ENCODE peak calls at places on chromosome 7, in six cellular contexts. S is adrenal gland, U is left cardiac atrium, E is AG10803, Z is cardiac muscle cell, K is GM03348. X is an unnamed sample.
A peak's percentile ranks its signal among the peaks of the same experiment; 100 is the strongest.

GRCh38 chr7:30433082-30433481 is 45.5 kb downstream of the NOD1 start:
- DNase-seq in U (peak; percentile 56), K (peak; percentile 80), Z (peak; percentile 90), S (peak; percentile 83), E (peak; percentile 87), X (no peak)

GRCh38 chr7:23696916-23697441 is 13.0 kb upstream of the STK31 start:
- DNase-seq in E (peak; percentile 56), U (peak; percentile 55), S (peak; percentile 30), K (peak; percentile 64), Z (peak; percentile 72), X (peak; percentile 25)

GRCh38 chr7:101386558-101387199 is 24.0 kb downstream of the COL26A1 start:
- DNase-seq in Z (no peak), K (peak; percentile 56), E (peak; percentile 27), S (no peak), U (no peak), X (no peak)

GRCh38 chr7:83852136-83852535 is 203.2 kb upstream of the SEMA3E start:
- DNase-seq in U (no peak), S (no peak), K (no peak), Z (no peak), E (no peak), X (no peak)

GRCh38 chr7:31796375-31796774 is 109.4 kb downstream of the PPP1R17 start:
- DNase-seq in S (no peak), K (no peak), E (no peak), Z (no peak), U (no peak), X (no peak)

GRCh38 chr7:105656922-105657521 is 75.7 kb upstream of the EFCAB10 start:
- DNase-seq in S (peak; percentile 42), K (peak; percentile 55), Z (peak; percentile 28), U (no peak), E (no peak), X (peak; percentile 44)

GRCh38 chr7:51234139-51234538 is 82.5 kb downstream of the COBL start:
- DNase-seq in S (no peak), U (peak; percentile 30), E (no peak), Z (no peak), K (no peak), X (no peak)

GRCh38 chr7:128235469-128235868 is 5.6 kb upstream of the LEP start:
- DNase-seq in S (no peak), Z (no peak), K (no peak), U (no peak), E (no peak), X (no peak)

GRCh38 chr7:26449175-26450165 is 157.8 kb downstream of the SNX10 start:
- DNase-seq in U (no peak), S (peak; percentile 39), E (peak; percentile 62), K (peak; percentile 57), Z (peak; percentile 37), X (no peak)

GRCh38 chr7:16755397-16755796 is 1.8 kb downstream of the TSPAN13 start:
- DNase-seq in E (peak; percentile 39), U (no peak), K (peak; percentile 32), S (no peak), Z (no peak), X (no peak)

GRCh38 chr7:23530355-23530754 is 1.4 kb downstream of the TRA2A start:
- DNase-seq in K (peak; percentile 21), S (no peak), E (peak; percentile 36), Z (peak; percentile 47), U (no peak), X (peak; percentile 35)

GRCh38 chr7:28096713-28097112 is 83.9 kb downstream of the JAZF1 start:
- DNase-seq in K (peak; percentile 83), Z (peak; percentile 84), S (peak; percentile 56), U (peak; percentile 47), E (peak; percentile 77), X (no peak)

GRCh38 chr7:127930341-127931328 is 100.6 kb downstream of the LRRC4 start:
- DNase-seq in E (no peak), S (no peak), Z (no peak), U (no peak), K (no peak), X (no peak)

GRCh38 chr7:135240446-135240845 is 6.8 kb downstream of the STRA8 start:
- DNase-seq in S (no peak), U (no peak), Z (no peak), K (no peak), E (no peak), X (no peak)

GRCh38 chr7:105187302-105188169 is 173.5 kb downstream of the KMT2E start:
- DNase-seq in Z (no peak), U (no peak), K (no peak), S (no peak), E (no peak), X (no peak)

GRCh38 chr7:99232082-99232770 is 24.3 kb upstream of the KPNA7 start:
- DNase-seq in S (no peak), U (no peak), K (no peak), Z (no peak), E (no peak), X (no peak)

GRCh38 chr7:43700646-43701501 is 28.4 kb downstream of the COA1 start:
- DNase-seq in E (no peak), U (no peak), K (no peak), S (no peak), Z (no peak), X (no peak)

GRCh38 chr7:71735961-71736556 is 604.1 kb downstream of the GALNT17 start:
- DNase-seq in K (peak; percentile 79), Z (peak; percentile 71), E (peak; percentile 52), U (peak; percentile 55), S (peak; percentile 61), X (peak; percentile 18)

GRCh38 chr7:137295925-137296324 is 47.6 kb downstream of the PTN start:
- DNase-seq in K (no peak), E (no peak), S (no peak), Z (no peak), U (no peak), X (no peak)

GRCh38 chr7:131027287-131027773 is 293.3 kb upstream of the KLF14 start:
- DNase-seq in K (peak; percentile 86), E (peak; percentile 99), S (peak; percentile 33), Z (peak; percentile 72), U (peak; percentile 50), X (no peak)

GRCh38 chr7:53744361-53744760 is 708.9 kb downstream of the POM121L12 start:
- DNase-seq in U (no peak), Z (no peak), E (no peak), S (no peak), K (no peak), X (no peak)

GRCh38 chr7:28497026-28497425 is 84.7 kb downstream of the CREB5 start:
- DNase-seq in S (no peak), K (no peak), U (no peak), Z (no peak), E (no peak), X (no peak)